ENCODE peak calls at places on chromosomes 13 and 19, in six cellular contexts. J is thoracic aorta, L is IMR-90, S is pancreas, A is tibial artery, X is brain microvascular endothelial cell. D is an unnamed sample.

GRCh38 chr13:113665582-113666323 is 1.3 kb upstream of the GRK1 start:
- DNase-seq in A (peak), S (peak), X (no peak), J (no peak), L (no peak), D (no peak)

GRCh38 chr19:8468761-8469458 is 24.1 kb downstream of the HNRNPM start:
- DNase-seq in X (no peak), A (no peak), L (peak), S (no peak), J (no peak), D (no peak)

GRCh38 chr13:107208889-107209288 is 641.0 kb upstream of the ARGLU1 start:
- DNase-seq in L (no peak), A (no peak), J (no peak), X (no peak), S (no peak), D (no peak)

GRCh38 chr19:15466851-15467733 is 2.7 kb upstream of the RASAL3 start:
- DNase-seq in X (peak), L (peak), S (no peak), A (no peak), J (no peak), D (no peak)

GRCh38 chr13:97341135-97341534 is 92.8 kb upstream of the RAP2A start:
- DNase-seq in S (no peak), L (no peak), X (no peak), A (no peak), J (no peak), D (no peak)

GRCh38 chr13:33235078-33235477 is 50.5 kb downstream of the STARD13 start:
- DNase-seq in J (no peak), A (no peak), L (peak), S (no peak), X (peak), D (no peak)

GRCh38 chr19:5369962-5370367 is 29.4 kb upstream of the PTPRS start:
- DNase-seq in S (peak), X (peak), A (no peak), J (no peak), L (no peak), D (peak)

GRCh38 chr13:39306639-39307589 is 268.7 kb downstream of the NHLRC3 start:
- DNase-seq in A (no peak), L (no peak), J (no peak), X (no peak), S (no peak), D (no peak)

GRCh38 chr13:44739539-44739938 is 163.4 kb upstream of the TSC22D1 start:
- DNase-seq in L (peak), S (no peak), X (no peak), A (no peak), J (no peak), D (no peak)

GRCh38 chr19:47362321-47362720 is 13.2 kb downstream of the DHX34 start:
- DNase-seq in J (no peak), X (no peak), L (no peak), A (no peak), S (no peak), D (no peak)

GRCh38 chr19:33268162-33268991 is 34.0 kb downstream of the CEBPA start:
- DNase-seq in J (no peak), A (no peak), X (no peak), L (no peak), S (peak), D (no peak)

GRCh38 chr13:46492946-46493345 is 60.0 kb upstream of the LRCH1 start:
- DNase-seq in L (peak), X (peak), S (no peak), A (no peak), J (no peak), D (no peak)

GRCh38 chr13:31927219-31927653 is 104.3 kb upstream of the FRY start:
- DNase-seq in S (peak), A (no peak), X (no peak), L (no peak), J (no peak), D (no peak)

GRCh38 chr19:5222178-5222577 is 118.4 kb downstream of the PTPRS start:
- DNase-seq in X (no peak), L (no peak), A (no peak), J (no peak), S (no peak), D (no peak)

GRCh38 chr19:18225702-18226468 is at the start of gene PDE4C:
- DNase-seq in X (no peak), A (peak), J (no peak), L (no peak), S (no peak), D (peak)

GRCh38 chr13:93628136-93628535 is 401.5 kb downstream of the GPC6 start:
- DNase-seq in S (no peak), X (no peak), J (no peak), L (no peak), A (no peak), D (no peak)

GRCh38 chr13:79645569-79645968 is 164.6 kb downstream of the NDFIP2 start:
- DNase-seq in J (no peak), A (no peak), X (no peak), L (no peak), S (no peak), D (no peak)

GRCh38 chr13:25990801-25991200 is 61.0 kb downstream of the SHISA2 start:
- DNase-seq in J (no peak), X (peak), A (no peak), L (no peak), S (no peak), D (no peak)

GRCh38 chr13:79434578-79434977 is 28.5 kb upstream of the RBM26 start:
- DNase-seq in L (peak), S (no peak), A (no peak), J (no peak), X (peak), D (peak)

GRCh38 chr19:33758541-33759013 is 38.1 kb upstream of the KCTD15 start:
- DNase-seq in A (no peak), L (peak), X (no peak), S (no peak), J (no peak), D (no peak)

GRCh38 chr19:48685583-48685982 is 10.2 kb upstream of the FUT2 start:
- DNase-seq in X (no peak), J (no peak), A (no peak), S (no peak), L (no peak), D (no peak)

GRCh38 chr19:49739098-49739497 is 24.0 kb downstream of the TSKS start:
- DNase-seq in L (no peak), A (no peak), S (no peak), J (no peak), X (no peak), D (no peak)

GRCh38 chr19:4380254-4380727 is 20.1 kb downstream of the SH3GL1 start:
- DNase-seq in X (no peak), J (no peak), A (peak), L (no peak), S (peak), D (no peak)

GRCh38 chr19:23916991-23917390 is 2.3 kb downstream of the ZNF726 start:
- DNase-seq in X (peak), J (no peak), A (no peak), L (peak), S (no peak), D (no peak)

GRCh38 chr19:17339088-17339741 is 1.9 kb downstream of the GTPBP3 start:
- DNase-seq in L (no peak), A (no peak), X (no peak), J (no peak), S (no peak), D (peak)

GRCh38 chr19:19062454-19063182 is 1.2 kb upstream of the SLC25A42 start:
- DNase-seq in A (no peak), S (no peak), X (peak), J (no peak), L (peak), D (no peak)

GRCh38 chr13:76992548-76993001 is 694 bp downstream of the CLN5 start:
- DNase-seq in S (peak), A (no peak), X (no peak), J (no peak), L (peak), D (peak)

GRCh38 chr19:54418030-54418929 is 3.0 kb downstream of the TTYH1 start:
- DNase-seq in X (peak), J (no peak), A (no peak), L (peak), S (no peak), D (no peak)

GRCh38 chr13:36192166-36192565 is 22.2 kb downstream of the SOHLH2 start:
- DNase-seq in J (no peak), X (no peak), L (no peak), A (no peak), S (no peak), D (no peak)

GRCh38 chr13:106129273-106129672 is 406.2 kb downstream of the EFNB2 start:
- DNase-seq in J (no peak), X (no peak), L (no peak), S (no peak), A (no peak), D (no peak)

GRCh38 chr13:41931337-41931736 is 29.6 kb downstream of the VWA8 start:
- DNase-seq in L (peak), X (no peak), J (no peak), S (no peak), A (no peak), D (no peak)

GRCh38 chr13:113437408-113438010 is 15.8 kb downstream of the ADPRHL1 start:
- DNase-seq in L (peak), A (no peak), J (no peak), S (no peak), X (no peak), D (no peak)

GRCh38 chr13:90918551-90918950 is 428.9 kb upstream of the MIR17HG start:
- DNase-seq in L (peak), X (no peak), A (no peak), S (no peak), J (no peak), D (no peak)

GRCh38 chr13:73000027-73000674 is 58.7 kb upstream of the KLF5 start:
- DNase-seq in S (no peak), A (no peak), L (peak), X (no peak), J (no peak), D (no peak)

GRCh38 chr19:45496349-45496953 is 396 bp downstream of the RTN2 start:
- DNase-seq in L (no peak), J (no peak), X (no peak), A (no peak), S (peak), D (peak)

GRCh38 chr19:32191921-32192320 is 153.5 kb upstream of the ZNF507 start:
- DNase-seq in A (peak), S (no peak), L (no peak), X (no peak), J (no peak), D (no peak)

GRCh38 chr19:32189956-32190706 is 155.3 kb upstream of the ZNF507 start:
- DNase-seq in S (no peak), J (no peak), L (no peak), A (peak), X (no peak), D (no peak)

GRCh38 chr19:32186542-32187330 is 158.7 kb upstream of the ZNF507 start:
- DNase-seq in A (peak), J (no peak), L (no peak), X (no peak), S (no peak), D (no peak)

GRCh38 chr19:32188921-32189320 is 156.5 kb upstream of the ZNF507 start:
- DNase-seq in J (no peak), A (no peak), L (no peak), S (no peak), X (no peak), D (no peak)
- TF ChIP-seq CTCF in J (no peak), A (no peak), L (no peak), S (no peak), X (no peak), D (no peak)

DNA sequence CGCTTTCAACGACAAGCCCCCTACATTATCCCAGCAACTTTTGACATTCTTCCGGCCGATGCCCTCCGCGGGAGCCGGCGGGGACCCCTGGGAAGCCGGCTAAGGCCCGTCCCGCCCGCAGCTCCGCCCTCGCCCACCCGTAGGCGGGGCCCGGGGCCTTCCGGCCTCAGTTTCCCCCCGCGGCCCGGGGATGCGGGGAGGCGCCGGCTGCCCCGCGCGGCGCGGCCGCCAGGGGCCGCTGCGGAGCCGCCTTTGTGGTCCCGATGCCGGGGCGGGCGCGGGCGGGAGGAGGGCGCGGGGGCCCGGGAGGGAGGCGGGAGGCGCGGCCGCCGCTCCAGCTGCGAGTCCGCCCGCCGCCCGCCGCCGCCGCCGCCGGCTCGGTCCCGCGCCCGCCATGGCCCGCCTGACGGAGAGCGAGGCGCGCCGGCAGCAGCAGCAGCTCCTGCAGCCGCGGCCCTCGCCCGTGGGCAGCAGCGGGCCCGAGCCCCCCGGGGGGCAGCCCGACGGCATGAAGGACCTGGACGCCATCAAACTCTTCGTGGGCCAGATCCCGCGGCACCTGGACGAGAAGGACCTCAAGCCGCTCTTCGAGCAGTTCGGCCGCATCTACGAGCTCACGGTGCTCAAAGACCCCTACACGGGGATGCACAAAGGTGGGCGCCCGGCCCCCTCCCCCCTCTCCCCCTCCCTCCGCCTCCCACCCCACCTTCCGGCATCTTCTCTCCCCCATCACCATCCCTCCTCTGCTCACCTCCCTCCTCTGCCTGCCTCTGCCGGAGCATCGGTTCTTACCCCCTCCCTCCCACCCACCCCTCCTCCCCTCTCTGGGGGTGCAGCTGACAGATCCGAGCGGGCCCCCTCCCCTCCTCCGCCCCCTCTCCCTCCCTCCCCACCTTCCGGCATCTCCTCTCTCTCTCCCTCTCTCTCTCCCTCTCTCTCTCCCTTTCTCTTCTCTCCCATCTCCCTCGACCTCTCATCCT is at the start of gene CELF5:
- DNase-seq in S (peak), A (no peak), L (no peak), X (no peak), J (no peak), D (no peak)
- H3K4me3 ChIP-seq in S (no peak), A (peak), L (peak), X (no peak), J (no peak), D (no peak)

DNA sequence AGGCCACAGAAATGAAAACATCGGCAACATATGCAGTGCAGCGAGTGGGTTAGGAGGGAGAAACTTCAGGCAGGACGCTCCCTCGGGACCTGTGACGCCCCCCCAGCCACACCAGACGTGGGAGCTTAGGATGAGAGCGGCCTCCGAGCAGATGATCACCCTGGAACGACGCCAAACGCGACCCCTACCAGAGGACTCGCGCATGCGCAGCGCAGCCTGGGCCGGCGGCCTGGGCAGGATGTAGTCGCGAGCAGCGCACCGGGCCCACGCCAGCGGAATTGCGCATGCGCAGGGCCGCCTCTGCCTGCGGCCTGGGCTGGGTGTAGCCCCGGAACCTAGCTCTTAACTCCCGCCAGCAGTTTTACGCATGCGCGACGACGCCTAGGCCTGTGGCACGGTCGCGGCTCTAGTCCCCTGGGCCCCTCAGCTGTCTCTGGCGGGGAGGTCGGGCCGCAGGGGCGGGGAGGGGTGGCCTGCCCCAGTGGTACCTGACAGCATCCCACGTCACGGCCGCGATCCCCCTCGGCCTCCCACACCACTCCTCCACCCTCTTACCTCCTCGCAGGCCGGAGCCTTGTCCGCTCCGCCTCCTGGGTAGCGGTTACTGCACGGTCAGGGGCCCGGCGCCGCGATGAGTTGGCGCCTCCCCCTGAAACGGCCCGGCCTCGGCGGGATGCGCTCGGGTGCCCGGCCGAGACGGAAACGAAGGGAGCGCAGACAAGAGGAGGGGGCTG is at the start of gene RCBTB2:
- DNase-seq in J (peak), S (peak), X (peak), L (peak), A (peak), D (peak)
- H3K27ac ChIP-seq in J (peak), S (peak), X (peak), L (peak), A (peak), D (peak)

DNA sequence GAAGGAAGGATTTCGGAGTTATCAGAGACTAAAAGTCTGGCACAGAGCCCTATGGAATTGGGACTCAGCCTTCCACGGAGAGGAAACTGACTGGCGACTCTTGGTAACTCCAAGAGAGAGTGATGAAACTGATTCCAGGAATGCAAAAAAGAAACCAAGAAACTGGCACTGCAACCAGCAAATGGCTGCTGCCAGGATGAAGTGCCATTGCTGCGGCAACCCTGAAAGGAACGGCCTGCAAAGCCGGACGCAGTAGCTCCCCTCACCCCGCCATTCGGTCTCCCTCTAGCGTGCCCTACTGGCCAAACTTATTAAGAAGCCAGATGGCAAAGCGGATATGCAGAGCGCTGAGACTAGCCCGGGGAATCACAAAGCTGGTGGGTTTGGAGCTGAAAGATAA is 236.0 kb downstream of the PCDH9 start:
- DNase-seq in S (peak), X (peak), A (peak), L (peak), J (peak), D (peak)
- TF ChIP-seq CTCF in S (peak), X (peak), A (no peak), L (peak), J (peak), D (peak)

DNA sequence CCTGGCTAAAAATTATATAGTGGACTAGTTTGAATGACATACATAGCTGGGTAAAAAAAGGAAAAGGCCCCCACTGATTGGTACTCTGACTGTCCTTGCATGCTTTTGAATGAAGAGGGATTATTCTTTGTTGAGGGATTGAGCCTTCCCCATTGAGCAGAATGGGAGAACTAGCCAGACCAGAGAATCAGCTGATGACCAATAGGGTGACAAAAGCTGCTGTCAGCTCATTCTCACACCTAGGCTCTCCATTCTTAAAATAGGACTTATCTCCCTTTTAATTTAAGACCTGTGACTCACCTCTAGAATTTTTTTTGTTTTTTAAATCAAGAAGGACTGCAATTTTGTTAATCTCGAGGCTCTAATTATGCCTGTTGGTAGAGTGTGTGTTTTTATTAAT is 79.3 kb downstream of the CRYL1 start:
- DNase-seq in L (no peak), X (no peak), S (no peak), J (no peak), A (no peak), D (no peak)
- H3K4me3 ChIP-seq in L (no peak), X (no peak), S (no peak), J (no peak), A (no peak), D (no peak)

D was measured in adrenal gland.